ENCODE peak calls at places on chromosomes 16 and 17, in six cellular contexts. One of them, this sample, is unnamed.

GRCh38 chr16:64590516-64590915 is 531.3 kb downstream of the CDH11 start:
- DNase-seq in astrocyte: peak
- DNase-seq in GM12865: no peak
- DNase-seq in heart right ventricle: no peak
- DNase-seq in posterior vena cava: no peak
- DNase-seq in RWPE1: no peak
- DNase-seq in this sample: no peak

GRCh38 chr17:69286257-69286656 is 40.7 kb downstream of the ABCA5 start:
- DNase-seq in posterior vena cava: no peak
- DNase-seq in heart right ventricle: no peak
- DNase-seq in GM12865: no peak
- DNase-seq in RWPE1: peak
- DNase-seq in astrocyte: no peak
- DNase-seq in this sample: no peak

GRCh38 chr17:80287806-80288579 is 27.3 kb downstream of the RNF213 start:
- DNase-seq in astrocyte: no peak
- DNase-seq in heart right ventricle: no peak
- DNase-seq in GM12865: no peak
- DNase-seq in posterior vena cava: peak
- DNase-seq in RWPE1: no peak
- DNase-seq in this sample: no peak

GRCh38 chr16:67329901-67330300 is 3.3 kb downstream of the LRRC36 start:
- DNase-seq in GM12865: no peak
- DNase-seq in astrocyte: no peak
- DNase-seq in heart right ventricle: no peak
- DNase-seq in RWPE1: no peak
- DNase-seq in posterior vena cava: no peak
- DNase-seq in this sample: no peak

GRCh38 chr17:58520843-58521430 is 6.5 kb upstream of the MTMR4 start:
- DNase-seq in heart right ventricle: no peak
- DNase-seq in posterior vena cava: peak
- DNase-seq in GM12865: peak
- DNase-seq in RWPE1: no peak
- DNase-seq in astrocyte: no peak
- DNase-seq in this sample: no peak

GRCh38 chr17:41411072-41411840 is 13.1 kb downstream of the KRT37 start:
- DNase-seq in GM12865: no peak
- DNase-seq in posterior vena cava: no peak
- DNase-seq in RWPE1: no peak
- DNase-seq in astrocyte: no peak
- DNase-seq in heart right ventricle: no peak
- DNase-seq in this sample: no peak

GRCh38 chr16:65909310-65910050 is 457.0 kb upstream of the CDH5 start:
- DNase-seq in RWPE1: peak
- DNase-seq in heart right ventricle: no peak
- DNase-seq in posterior vena cava: no peak
- DNase-seq in astrocyte: no peak
- DNase-seq in GM12865: peak
- DNase-seq in this sample: no peak

GRCh38 chr16:74034862-74035261 is 261.8 kb upstream of the PSMD7 start:
- DNase-seq in posterior vena cava: no peak
- DNase-seq in RWPE1: peak
- DNase-seq in GM12865: peak
- DNase-seq in heart right ventricle: no peak
- DNase-seq in astrocyte: no peak
- DNase-seq in this sample: peak

GRCh38 chr17:77045441-77046041 is 95.2 kb upstream of the SEC14L1 start:
- DNase-seq in GM12865: no peak
- DNase-seq in posterior vena cava: no peak
- DNase-seq in astrocyte: no peak
- DNase-seq in RWPE1: peak
- DNase-seq in heart right ventricle: no peak
- DNase-seq in this sample: no peak

GRCh38 chr16:50666658-50667496 is 14.2 kb downstream of the SNX20 start:
- DNase-seq in RWPE1: no peak
- DNase-seq in heart right ventricle: no peak
- DNase-seq in posterior vena cava: no peak
- DNase-seq in GM12865: peak
- DNase-seq in astrocyte: no peak
- DNase-seq in this sample: no peak

GRCh38 chr16:72228014-72228413 is 56.1 kb upstream of the PMFBP1 start:
- DNase-seq in heart right ventricle: no peak
- DNase-seq in GM12865: no peak
- DNase-seq in posterior vena cava: no peak
- DNase-seq in astrocyte: no peak
- DNase-seq in RWPE1: no peak
- DNase-seq in this sample: no peak

GRCh38 chr17:8164815-8165131 is 2.0 kb upstream of the VAMP2 start:
- DNase-seq in GM12865: no peak
- DNase-seq in RWPE1: no peak
- DNase-seq in posterior vena cava: no peak
- DNase-seq in heart right ventricle: no peak
- DNase-seq in astrocyte: no peak
- DNase-seq in this sample: no peak

GRCh38 chr17:38912221-38912813 is 13.1 kb upstream of the LASP1NB start:
- DNase-seq in RWPE1: no peak
- DNase-seq in posterior vena cava: peak
- DNase-seq in GM12865: no peak
- DNase-seq in astrocyte: no peak
- DNase-seq in heart right ventricle: peak
- DNase-seq in this sample: peak

GRCh38 chr16:138049-138417 is 440 bp downstream of the NPRL3 start:
- DNase-seq in RWPE1: peak
- DNase-seq in heart right ventricle: peak
- DNase-seq in astrocyte: no peak
- DNase-seq in GM12865: peak
- DNase-seq in posterior vena cava: peak
- DNase-seq in this sample: no peak

GRCh38 chr16:27515874-27516353 is 33.8 kb downstream of the GTF3C1 start:
- DNase-seq in heart right ventricle: peak
- DNase-seq in astrocyte: no peak
- DNase-seq in RWPE1: peak
- DNase-seq in GM12865: peak
- DNase-seq in posterior vena cava: no peak
- DNase-seq in this sample: no peak